ENCODE peak calls at places on chromosomes 11 and 22, in nine cellular contexts. V is pancreas; Y is GM23248; Q is transverse colon; F is adrenal gland; H is breast epithelium; X is CD8-positive, alpha-beta memory T cell; W is HepG2; A is tibial artery. B is an unnamed sample. For H3K9me3 and H3K4me1, the result is how much of the 10 kb centered on the place peaks cover.

GRCh38 chr11:108559904-108560303 is 33.7 kb downstream of the EXPH5 start:
- DNase-seq in V (no peak), Y (peak), Q (no peak), F (no peak), H (no peak), X (no peak), W (no peak), A (no peak), B (no peak)

GRCh38 chr22:45769569-45770210 is 98.1 kb downstream of the ATXN10 start:
- DNase-seq in V (no peak), Y (peak), Q (no peak), F (no peak), H (no peak), X (no peak), W (no peak), A (no peak), B (no peak)

GRCh38 chr22:31872209-31872608 is 72.1 kb upstream of the YWHAH start:
- DNase-seq in V (no peak), Y (no peak), Q (no peak), F (no peak), H (no peak), X (no peak), W (peak), A (no peak), B (no peak)

GRCh38 chr11:100297516-100297915 is 389.6 kb upstream of the ARHGAP42 start:
- DNase-seq in V (no peak), Y (no peak), Q (no peak), F (no peak), H (no peak), X (no peak), W (no peak), A (no peak), B (no peak)

GRCh38 chr22:32323513-32324164 is 34.0 kb upstream of the RFPL3 start:
- DNase-seq in V (no peak), Y (no peak), Q (no peak), F (no peak), H (no peak), X (no peak), W (no peak), A (no peak), B (no peak)

GRCh38 chr11:99257131-99257530 is 236.4 kb downstream of the CNTN5 start:
- DNase-seq in V (no peak), Y (no peak), Q (no peak), F (no peak), H (no peak), X (no peak), W (peak), A (no peak), B (no peak)

GRCh38 chr11:102269927-102270326 is 47.4 kb upstream of the BIRC3 start:
- DNase-seq in V (no peak), Y (peak), Q (no peak), F (no peak), H (no peak), X (no peak), W (no peak), A (no peak), B (no peak)

GRCh38 chr11:75386912-75387311 is 12.4 kb upstream of the RPS3 start:
- DNase-seq in V (no peak), Y (no peak), Q (peak), F (no peak), H (no peak), X (no peak), W (no peak), A (no peak), B (no peak)

GRCh38 chr11:26276798-26277424 is 55.0 kb upstream of the ANO3 start:
- DNase-seq in V (peak), Y (peak), Q (peak), F (peak), H (peak), X (no peak), W (peak), A (peak), B (no peak)

GRCh38 chr11:125956371-125956770 is 10.5 kb downstream of the VSIG10L2 start:
- DNase-seq in V (no peak), Y (peak), Q (no peak), F (no peak), H (no peak), X (no peak), W (no peak), A (peak), B (peak)

GRCh38 chr11:11502303-11502828 is 119.4 kb downstream of the GALNT18 start:
- DNase-seq in V (no peak), Y (no peak), Q (no peak), F (no peak), H (no peak), X (no peak), W (no peak), A (no peak), B (no peak)

GRCh38 chr11:86671386-86672006 is 920 bp downstream of the ME3 start:
- DNase-seq in V (peak), Y (peak), Q (peak), F (peak), H (peak), X (no peak), W (no peak), A (peak), B (peak)

GRCh38 chr11:46918778-46919513 is 596 bp upstream of the LRP4 start:
- DNase-seq in V (no peak), Y (no peak), Q (peak), F (no peak), H (no peak), X (no peak), W (no peak), A (no peak), B (no peak)

GRCh38 chr11:126191379-126192073 is 19.9 kb downstream of the RPUSD4 start:
- DNase-seq in V (no peak), Y (no peak), Q (no peak), F (no peak), H (no peak), X (no peak), W (no peak), A (no peak), B (no peak)

GRCh38 chr11:5204787-5205186 is 4.3 kb upstream of the OR51V1 start:
- DNase-seq in V (no peak), Y (peak), Q (no peak), F (no peak), H (no peak), X (no peak), W (peak), A (no peak), B (no peak)

GRCh38 chr22:49214976-49215375 is 612.7 kb downstream of the BRD1 start:
- DNase-seq in V (no peak), Y (no peak), Q (peak), F (no peak), H (no peak), X (no peak), W (no peak), A (peak), B (peak)

GRCh38 chr22:45648320-45649070 is 23.1 kb upstream of the ATXN10 start:
- DNase-seq in V (no peak), Y (no peak), Q (no peak), F (no peak), H (no peak), X (no peak), W (no peak), A (no peak), B (no peak)

GRCh38 chr11:1876361-1877063 is 15.2 kb downstream of the PRR33 start:
- DNase-seq in V (peak), Y (peak), Q (peak), F (peak), H (no peak), X (no peak), W (peak), A (peak), B (peak)

GRCh38 chr22:24483966-24484545 is 11.1 kb upstream of the UPB1 start:
- DNase-seq in V (no peak), Y (no peak), Q (no peak), F (no peak), H (no peak), X (no peak), W (no peak), A (no peak), B (no peak)

GRCh38 chr11:68503281-68503687 is 42.7 kb downstream of the PPP6R3 start:
- DNase-seq in V (no peak), Y (no peak), Q (no peak), F (no peak), H (no peak), X (no peak), W (no peak), A (no peak), B (peak)

GRCh38 chr11:42145311-42145710 is 685.9 kb upstream of the LRRC4C start:
- DNase-seq in V (no peak), Y (no peak), Q (no peak), F (no peak), H (no peak), X (no peak), W (no peak), A (no peak), B (no peak)
- H3K9me3 ChIP-seq in V (under half), Y (under half), Q (under half), F (under half), H (under half), X (under half), W (half or more), A (under half), B (under half)

GRCh38 chr11:64876226-64876750 is 2.1 kb downstream of the EHD1 start:
- DNase-seq in V (no peak), Y (peak), Q (no peak), F (no peak), H (no peak), X (peak), W (no peak), A (no peak), B (no peak)
- H3K4me1 ChIP-seq in V (under half), Y (under half), Q (under half), F (under half), H (under half), X (half or more), W (half or more), A (under half), B (half or more)

DNA sequence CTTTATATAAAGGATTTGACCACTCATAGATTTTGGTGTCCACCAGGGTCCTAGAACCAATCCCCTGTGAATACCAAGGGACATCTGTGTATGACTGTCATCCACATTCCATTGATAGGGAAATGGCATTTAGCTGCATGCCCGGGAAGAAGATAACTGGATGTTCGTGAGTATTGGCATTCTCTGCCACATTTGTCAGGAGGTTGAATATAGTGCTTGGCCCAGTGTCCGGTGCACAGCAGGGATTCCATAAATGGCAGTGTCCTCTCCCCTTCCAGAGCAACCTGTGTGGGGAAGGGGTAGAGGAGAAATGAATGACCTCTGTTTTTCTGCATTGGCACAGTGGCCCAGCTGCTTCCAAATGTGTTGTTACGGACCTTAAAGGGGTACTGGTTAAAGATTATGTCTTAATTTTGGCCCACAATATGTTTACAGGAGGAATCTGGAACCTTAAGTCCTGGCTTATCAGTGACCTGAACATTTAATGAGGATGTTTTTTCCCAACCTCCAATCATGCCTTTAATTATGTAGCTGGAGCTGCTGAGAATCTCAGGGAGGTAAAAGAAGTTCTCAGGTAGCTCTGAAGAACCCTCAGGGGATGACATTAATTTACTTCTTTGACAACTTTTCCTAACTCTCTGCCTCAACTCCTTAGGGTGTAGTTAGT is 33.6 kb upstream of the OR4B1 start:
- DNase-seq in V (no peak), Y (no peak), Q (no peak), F (no peak), H (no peak), X (no peak), W (no peak), A (no peak), B (peak)
- H3K9me3 ChIP-seq in V (under half), Y (under half), Q (under half), F (under half), H (under half), X (under half), W (under half), A (under half), B (under half)

GRCh38 chr11:117868815-117869642 is 7.4 kb downstream of the FXYD6 start:
- DNase-seq in V (no peak), Y (no peak), Q (no peak), F (no peak), H (no peak), X (no peak), W (no peak), A (no peak), B (no peak)

GRCh38 chr11:117871160-117871559 is 5.3 kb downstream of the FXYD6 start:
- DNase-seq in V (no peak), Y (no peak), Q (no peak), F (no peak), H (no peak), X (no peak), W (no peak), A (no peak), B (no peak)

GRCh38 chr11:117871784-117872183 is 4.7 kb downstream of the FXYD6 start:
- DNase-seq in V (no peak), Y (no peak), Q (no peak), F (no peak), H (no peak), X (no peak), W (no peak), A (no peak), B (no peak)

GRCh38 chr11:117872420-117872961 is 4.0 kb downstream of the FXYD6 start:
- DNase-seq in V (no peak), Y (no peak), Q (no peak), F (peak), H (no peak), X (no peak), W (no peak), A (no peak), B (no peak)

DNA sequence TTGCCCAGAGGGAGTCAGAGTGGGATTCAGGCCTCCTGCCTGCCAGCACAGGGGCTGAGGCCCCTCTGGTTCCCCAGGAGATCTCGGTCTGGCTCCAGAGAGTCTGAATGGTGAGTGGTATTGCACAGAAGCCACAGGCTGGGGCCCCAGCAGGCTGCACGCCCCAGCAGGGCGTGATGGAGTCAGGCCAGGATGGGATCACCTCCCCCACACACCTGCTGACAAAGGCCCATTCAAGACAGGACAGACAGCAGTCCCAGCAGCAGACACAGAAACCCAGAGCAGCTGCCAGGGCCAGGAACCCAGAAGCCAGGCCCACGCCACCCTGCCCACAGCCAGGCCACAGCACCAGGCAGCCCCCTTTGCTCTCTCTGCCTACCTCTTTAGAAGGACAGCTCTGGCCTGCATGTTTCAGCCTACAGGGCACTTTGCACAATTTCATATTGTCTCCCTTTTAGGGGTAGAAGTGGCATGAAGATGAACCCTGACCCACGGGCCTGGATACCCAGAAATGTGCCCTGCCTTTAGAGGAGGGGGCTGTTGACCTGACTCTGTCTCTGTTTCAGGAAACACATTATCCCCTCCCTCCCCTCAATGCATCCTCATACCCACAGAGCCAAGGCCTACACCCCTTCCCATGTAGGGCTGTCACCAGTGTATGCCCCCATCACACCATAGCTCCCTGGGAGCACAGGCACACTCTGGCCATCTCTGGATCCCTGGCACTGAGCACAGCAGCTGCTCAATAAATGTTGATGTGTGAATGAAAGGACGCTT is 6.1 kb downstream of the FXYD6 start:
- DNase-seq in V (no peak), Y (no peak), Q (no peak), F (no peak), H (peak), X (no peak), W (no peak), A (no peak), B (no peak)
- H3K4me1 ChIP-seq in V (under half), Y (under half), Q (under half), F (under half), H (under half), X (under half), W (under half), A (under half), B (half or more)